ENCODE peak calls at places on chromosomes 11 and 22, in ten cellular contexts. C, U, N, B, P, X, V, A, S and T are unnamed samples. For H3K27me3, the result is how much of the 10 kb centered on the place peaks cover.

GRCh38 chr11:1201395-1202153 is 21.3 kb upstream of the MUC5B start:
- DNase-seq in B (no peak), V (no peak), U (no peak), S (no peak), N (no peak), X (no peak), C (no peak), A (no peak), P (no peak), T (no peak)

GRCh38 chr11:61545921-61546320 is 35.0 kb downstream of the SYT7 start:
- DNase-seq in C (no peak), A (no peak), V (no peak), B (no peak), X (no peak), S (no peak), U (no peak), P (no peak), N (no peak), T (no peak)

GRCh38 chr11:9855579-9856260 is 191.8 kb downstream of the SWAP70 start:
- DNase-seq in X (peak), U (no peak), P (no peak), C (no peak), S (no peak), B (peak), V (no peak), N (no peak), A (no peak), T (no peak)

GRCh38 chr11:118436639-118437045 is 350 bp downstream of the KMT2A start:
- DNase-seq in X (no peak), V (peak), C (peak), U (no peak), A (no peak), B (peak), S (no peak), N (peak), P (peak), T (no peak)

GRCh38 chr11:21007297-21007696 is 337.9 kb downstream of the NELL1 start:
- DNase-seq in P (no peak), B (no peak), N (no peak), S (no peak), V (no peak), A (no peak), C (no peak), U (no peak), X (no peak), T (no peak)

GRCh38 chr22:45534339-45535192 is 31.9 kb downstream of the FBLN1 start:
- DNase-seq in X (no peak), U (no peak), C (no peak), N (no peak), A (no peak), V (no peak), P (no peak), B (peak), S (no peak), T (no peak)

GRCh38 chr11:6194065-6194581 is 4.9 kb upstream of the OR52W1 start:
- DNase-seq in C (no peak), U (peak), V (no peak), X (no peak), P (no peak), A (no peak), S (no peak), B (no peak), N (no peak), T (no peak)

GRCh38 chr22:48972979-48973693 is 854.5 kb downstream of the BRD1 start:
- DNase-seq in B (no peak), V (no peak), X (no peak), P (peak), U (no peak), S (no peak), A (peak), N (no peak), C (no peak), T (no peak)

GRCh38 chr11:19116315-19116970 is 525 bp upstream of the ZDHHC13 start:
- DNase-seq in V (no peak), C (no peak), P (peak), U (no peak), S (no peak), N (peak), X (no peak), A (no peak), B (no peak), T (no peak)

GRCh38 chr22:37248251-37248650 is 4.2 kb upstream of the RAC2 start:
- DNase-seq in N (peak), U (no peak), B (no peak), X (no peak), A (no peak), S (no peak), P (peak), C (no peak), V (no peak), T (peak)

GRCh38 chr11:10893713-10894112 is 35.9 kb upstream of the ZBED5 start:
- DNase-seq in N (no peak), C (no peak), B (peak), S (peak), X (peak), A (no peak), U (no peak), V (no peak), P (no peak), T (no peak)

GRCh38 chr22:39313258-39314001 is 6.0 kb downstream of the RPL3 start:
- DNase-seq in V (no peak), N (no peak), P (no peak), A (no peak), B (no peak), C (no peak), U (no peak), S (no peak), X (no peak), T (peak)

GRCh38 chr11:7999795-8000194 is 12.7 kb downstream of the EIF3F start:
- DNase-seq in S (no peak), C (no peak), B (no peak), V (no peak), A (no peak), P (no peak), N (no peak), X (no peak), U (no peak), T (no peak)

GRCh38 chr11:45743556-45744468 is 61.1 kb upstream of the SLC35C1 start:
- DNase-seq in N (no peak), U (no peak), P (no peak), S (no peak), V (no peak), A (no peak), C (no peak), X (no peak), B (no peak), T (no peak)

GRCh38 chr22:29977107-29977506 is 94.1 kb downstream of the MTMR3 start:
- DNase-seq in B (no peak), N (no peak), S (no peak), V (no peak), U (no peak), P (no peak), A (no peak), C (no peak), X (no peak), T (no peak)
- H3K27me3 ChIP-seq in B (under half), N (under half), S (under half), V (under half), U (under half), P (under half), A (under half), C (under half), X (under half), T (under half)

DNA sequence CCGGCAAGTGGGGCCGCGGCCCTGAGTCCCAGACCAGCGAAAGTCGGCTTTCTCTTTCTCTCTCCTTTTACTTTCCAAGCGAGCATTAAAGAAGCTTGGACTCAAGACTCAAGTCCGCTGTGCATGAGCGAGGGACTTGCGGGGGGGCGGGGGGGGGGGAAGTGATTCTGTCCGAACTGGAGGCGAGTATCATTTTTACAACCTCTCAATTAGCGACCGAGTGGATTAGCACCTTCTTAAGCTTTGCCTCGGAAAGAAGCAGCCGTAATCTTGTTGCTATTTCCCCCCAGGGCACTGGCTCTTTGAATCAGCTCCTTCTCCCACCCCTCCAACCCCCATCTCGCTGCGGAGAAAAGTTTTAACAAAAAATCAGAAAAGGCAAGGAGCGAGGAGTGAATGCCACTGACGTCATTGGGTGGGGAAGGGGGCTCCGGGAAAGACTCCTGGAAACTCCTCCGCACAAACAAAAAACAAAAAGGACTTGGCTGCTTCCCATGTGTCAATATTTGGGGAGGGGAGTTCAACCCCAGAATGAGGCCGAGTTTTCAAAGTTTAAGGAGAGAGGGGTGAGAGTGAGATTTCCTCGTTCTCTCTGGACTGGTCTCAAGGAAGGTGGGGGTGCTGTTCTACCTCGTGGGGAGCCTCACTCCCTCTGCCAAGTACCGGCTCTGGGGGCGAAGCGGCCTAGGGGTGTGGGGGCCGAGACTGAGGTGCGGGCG is 2.3 kb upstream of the PAX6 start:
- DNase-seq in A (no peak), B (no peak), N (no peak), P (peak), U (no peak), X (peak), S (no peak), C (no peak), V (no peak), T (no peak)
- H3K27me3 ChIP-seq in A (half or more), B (half or more), N (half or more), P (half or more), U (under half), X (half or more), S (half or more), C (under half), V (half or more), T (half or more)

DNA sequence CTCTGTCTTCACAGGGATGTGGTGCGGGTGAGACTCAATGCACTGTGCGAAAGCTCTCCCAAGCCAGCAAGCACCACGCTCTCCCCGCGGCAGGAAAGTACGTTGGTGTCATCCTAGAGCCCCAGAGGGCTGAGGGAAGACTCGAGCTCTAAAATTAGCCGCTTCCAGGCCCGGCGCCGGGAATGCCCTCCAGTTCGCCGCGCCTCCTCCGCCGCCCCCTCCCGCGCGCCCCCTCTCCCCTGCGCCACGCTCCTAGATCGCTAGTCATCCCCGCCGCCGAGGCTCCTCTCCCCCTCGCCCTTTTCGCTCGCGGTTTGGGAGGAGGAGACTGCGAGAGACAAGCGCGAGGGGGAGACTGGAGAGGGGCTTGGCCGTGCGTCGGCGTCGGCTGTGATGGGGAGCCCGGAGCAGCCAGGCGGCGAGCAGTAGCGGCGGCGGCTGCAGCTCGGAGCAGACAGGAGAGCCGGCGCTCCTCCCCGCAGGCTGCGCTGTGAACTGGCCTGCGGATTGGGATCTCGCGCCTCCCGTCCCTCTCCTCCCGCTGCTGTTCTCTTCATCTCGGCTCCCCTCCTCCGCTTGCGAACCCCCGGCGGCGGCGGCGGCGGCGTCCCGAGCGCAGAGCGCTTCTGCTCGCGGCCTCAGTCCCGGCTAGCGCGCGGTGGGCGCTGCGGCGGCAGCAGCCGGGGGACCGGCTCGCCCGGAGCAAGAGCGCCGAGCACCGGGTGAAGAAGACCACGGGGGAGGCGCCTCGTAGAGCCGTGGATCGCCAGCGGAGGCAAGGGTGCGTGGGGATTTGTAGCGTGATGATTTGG is at the start of gene FAT3:
- DNase-seq in X (peak), P (peak), C (peak), N (no peak), A (no peak), S (peak), B (peak), U (peak), V (no peak), T (no peak)
- H3K27me3 ChIP-seq in X (half or more), P (under half), C (under half), N (under half), A (under half), S (under half), B (half or more), U (under half), V (under half), T (half or more)

GRCh38 chr22:22123118-22123959 is 121.2 kb upstream of the VPREB1 start:
- DNase-seq in S (no peak), P (no peak), U (peak), V (no peak), B (no peak), C (no peak), A (no peak), X (no peak), N (no peak), T (no peak)
- H3K27me3 ChIP-seq in S (under half), P (under half), U (under half), V (under half), B (under half), C (under half), A (under half), X (under half), N (under half), T (under half)

GRCh38 chr22:22001664-22002525 is 19.3 kb upstream of the TOP3B start:
- DNase-seq in C (no peak), X (no peak), B (no peak), U (no peak), V (no peak), A (no peak), S (no peak), P (no peak), N (no peak), T (no peak)

GRCh38 chr22:22003233-22003632 is 20.6 kb upstream of the TOP3B start:
- DNase-seq in N (no peak), C (no peak), A (no peak), U (no peak), P (no peak), X (no peak), B (no peak), V (no peak), S (no peak), T (no peak)

GRCh38 chr22:22005945-22006595 is 23.5 kb upstream of the TOP3B start:
- DNase-seq in S (no peak), V (no peak), N (no peak), P (no peak), C (no peak), X (no peak), A (no peak), U (no peak), B (no peak), T (no peak)

GRCh38 chr22:21998595-21999247 is 16.1 kb upstream of the TOP3B start:
- DNase-seq in B (no peak), N (no peak), V (no peak), S (no peak), U (no peak), A (no peak), C (no peak), X (no peak), P (no peak), T (no peak)

GRCh38 chr22:22002526-22003055 is 20.0 kb upstream of the TOP3B start:
- DNase-seq in X (no peak), N (no peak), V (no peak), U (no peak), C (no peak), S (no peak), A (no peak), B (no peak), P (no peak), T (no peak)
- H3K27me3 ChIP-seq in X (under half), N (under half), V (under half), U (under half), C (under half), S (under half), A (under half), B (under half), P (under half), T (under half)

GRCh38 chr11:116540645-116541044 is 232.1 kb downstream of the BUD13 start:
- DNase-seq in U (no peak), C (no peak), X (no peak), P (peak), B (no peak), V (no peak), N (no peak), A (no peak), S (no peak), T (no peak)
- H3K27me3 ChIP-seq in U (under half), C (under half), X (half or more), P (under half), B (under half), V (under half), N (under half), A (under half), S (under half), T (under half)